ENCODE peak calls at places on chromosomes 6 and 20, in six cellular contexts. Q, A, T, W, S and B are unnamed samples.

GRCh38 chr20:48772183-48772976 is 55.4 kb downstream of the PREX1 start:
- DNase-seq in A (no peak), T (no peak), S (peak), W (no peak), Q (no peak), B (no peak)

GRCh38 chr6:37587776-37588744 is 88.4 kb upstream of the CCDC167 start:
- DNase-seq in T (no peak), S (no peak), Q (no peak), A (no peak), W (no peak), B (peak)

GRCh38 chr20:21272679-21273078 is 30.5 kb upstream of the XRN2 start:
- DNase-seq in W (no peak), A (no peak), S (no peak), Q (no peak), T (no peak), B (no peak)

GRCh38 chr6:146312606-146313005 is 231.0 kb upstream of the RAB32 start:
- DNase-seq in A (no peak), S (no peak), Q (no peak), W (no peak), T (no peak), B (no peak)

GRCh38 chr6:144478487-144478886 is 193.4 kb downstream of the UTRN start:
- DNase-seq in T (no peak), W (peak), Q (no peak), A (no peak), S (peak), B (no peak)

GRCh38 chr6:47680056-47680455 is 18.3 kb upstream of the ADGRF4 start:
- DNase-seq in S (no peak), W (no peak), Q (no peak), A (no peak), T (no peak), B (no peak)

GRCh38 chr20:58140787-58141396 is 87.6 kb downstream of the ANKRD60 start:
- DNase-seq in S (no peak), W (peak), Q (no peak), A (no peak), T (no peak), B (no peak)

GRCh38 chr20:57806476-57806875 is 96.7 kb upstream of the PMEPA1 start:
- DNase-seq in Q (no peak), S (no peak), W (no peak), A (no peak), T (no peak), B (no peak)

GRCh38 chr6:64774881-64775280 is 932.1 kb downstream of the EYS start:
- DNase-seq in A (no peak), S (no peak), Q (no peak), T (no peak), W (no peak), B (no peak)

GRCh38 chr20:36216314-36217025 is 19.8 kb upstream of the AAR2 start:
- DNase-seq in A (no peak), T (no peak), W (no peak), Q (no peak), S (no peak), B (no peak)

GRCh38 chr6:122429328-122429727 is 29.9 kb downstream of the HSF2 start:
- DNase-seq in T (no peak), W (no peak), S (no peak), Q (no peak), A (no peak), B (no peak)

GRCh38 chr6:122423734-122424133 is 24.3 kb downstream of the HSF2 start:
- DNase-seq in W (no peak), S (no peak), A (no peak), Q (no peak), T (no peak), B (no peak)

GRCh38 chr6:122422614-122423267 is 23.3 kb downstream of the HSF2 start:
- DNase-seq in Q (no peak), W (no peak), T (peak), S (no peak), A (no peak), B (no peak)

GRCh38 chr6:122428781-122429180 is 29.3 kb downstream of the HSF2 start:
- DNase-seq in A (no peak), T (no peak), Q (no peak), S (no peak), W (no peak), B (no peak)

DNA sequence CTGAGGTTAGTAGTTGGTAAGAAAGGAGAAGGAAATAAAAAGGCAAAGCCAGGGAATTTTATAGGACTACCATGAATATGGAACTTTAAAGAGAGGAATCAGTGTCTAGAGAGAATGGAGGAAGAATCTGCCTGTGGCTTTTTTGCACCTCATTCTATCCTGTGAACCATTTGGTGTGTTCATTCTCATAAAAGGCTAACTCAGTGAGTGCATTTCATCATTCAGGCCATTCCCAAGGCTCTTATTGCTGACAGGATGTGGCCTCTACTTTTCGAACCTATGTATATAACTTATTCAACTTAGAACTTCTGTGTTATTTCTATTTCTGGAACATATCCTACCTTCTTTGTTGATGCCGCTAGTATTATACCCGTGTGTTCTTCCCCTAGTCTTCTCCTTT is 27.1 kb downstream of the HSF2 start:
- DNase-seq in S (no peak), A (no peak), W (no peak), T (no peak), Q (no peak), B (no peak)
- H3K27ac ChIP-seq in S (no peak), A (no peak), W (no peak), T (no peak), Q (no peak), B (no peak)

GRCh38 chr20:34624628-34625027 is 52.3 kb downstream of the PIGU start:
- DNase-seq in A (no peak), T (no peak), S (no peak), Q (no peak), W (peak), B (no peak)
- H3K27ac ChIP-seq in A (no peak), T (no peak), S (no peak), Q (no peak), W (peak), B (peak)

GRCh38 chr6:46592046-46592445 is 60.6 kb downstream of the CYP39A1 start:
- DNase-seq in S (no peak), A (no peak), W (no peak), Q (no peak), T (no peak), B (no peak)
- H3K27ac ChIP-seq in S (no peak), A (no peak), W (no peak), Q (no peak), T (no peak), B (no peak)

DNA sequence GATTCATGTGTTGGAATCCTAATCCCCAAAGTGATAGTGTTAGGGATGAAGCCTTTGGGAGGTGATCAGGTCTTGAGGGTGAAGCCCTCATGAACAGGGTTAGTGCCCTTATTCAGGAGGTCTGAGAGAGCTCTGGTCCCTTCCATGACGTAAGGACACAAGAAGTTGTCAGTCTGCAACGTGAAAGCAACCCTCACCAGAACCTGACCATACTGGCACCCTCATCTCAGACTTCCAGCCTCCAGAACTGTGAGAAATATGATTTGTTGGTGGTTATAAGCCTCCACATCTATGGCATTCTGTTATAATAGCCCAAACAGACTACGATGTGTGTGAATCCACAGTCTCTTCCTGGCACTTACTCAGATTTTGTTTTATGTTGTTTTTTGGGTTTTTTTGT is 90.7 kb downstream of the TRERF1 start:
- DNase-seq in A (no peak), Q (no peak), W (no peak), T (no peak), S (no peak), B (no peak)
- H3K27ac ChIP-seq in A (no peak), Q (no peak), W (no peak), T (no peak), S (no peak), B (no peak)

DNA sequence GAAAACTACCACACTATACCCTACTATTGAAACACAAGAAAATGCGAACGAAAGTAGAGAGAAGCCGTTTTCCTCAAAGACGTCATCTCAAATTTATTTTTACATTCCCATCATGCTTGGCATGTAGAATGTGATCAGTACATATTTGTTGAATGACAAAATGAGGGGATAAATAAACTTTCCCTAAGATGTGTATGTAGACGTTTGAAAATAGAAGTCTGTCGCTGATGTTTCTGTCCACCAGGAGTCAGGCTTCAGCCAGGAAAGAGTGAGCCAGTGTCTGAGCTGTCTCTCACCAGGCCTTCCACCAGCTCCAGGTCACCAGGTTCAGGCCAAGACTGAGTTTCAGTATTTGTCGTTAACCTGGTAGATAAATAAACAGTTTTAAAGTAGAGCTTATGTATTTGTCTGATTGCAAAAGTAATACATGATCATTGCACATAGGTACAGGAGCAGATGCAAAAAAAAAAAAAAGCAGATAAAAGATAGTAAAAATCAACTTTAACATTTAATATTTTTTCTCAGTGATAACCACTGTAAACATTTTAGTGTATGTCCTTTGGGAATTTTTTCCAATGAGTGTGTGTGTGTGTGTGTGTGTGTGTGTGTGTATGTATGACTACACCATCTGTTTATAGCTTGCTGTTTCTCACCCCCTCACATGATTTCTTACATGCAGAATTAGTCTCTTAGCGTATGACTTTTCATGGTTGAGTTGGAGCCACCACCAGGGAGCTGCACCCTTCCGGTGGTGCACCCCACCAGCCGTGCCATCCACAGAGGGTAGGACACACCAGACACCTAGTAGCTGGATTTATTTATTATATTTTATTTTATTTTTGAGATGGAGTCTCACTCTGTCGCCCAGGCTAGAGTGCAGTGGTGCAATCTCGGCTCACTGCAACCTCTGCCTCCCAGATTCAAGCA is 26.2 kb downstream of the WRNIP1 start:
- DNase-seq in W (peak), T (peak), S (peak), Q (peak), A (peak), B (no peak)
- H3K27ac ChIP-seq in W (peak), T (no peak), S (peak), Q (no peak), A (no peak), B (no peak)

GRCh38 chr6:149454405-149454848 is 30.4 kb downstream of the ZC3H12D start:
- DNase-seq in Q (no peak), T (no peak), A (no peak), W (peak), S (peak), B (peak)
- H3K27ac ChIP-seq in Q (no peak), T (no peak), A (no peak), W (peak), S (peak), B (peak)

GRCh38 chr6:139361211-139361610 is 13.2 kb downstream of the CITED2 start:
- DNase-seq in W (no peak), A (no peak), T (no peak), S (no peak), Q (no peak), B (no peak)
- H3K27ac ChIP-seq in W (no peak), A (no peak), T (no peak), S (no peak), Q (no peak), B (no peak)